ENCODE peak calls at places on chromosomes 2 and 18, in seven cellular contexts. Y is adrenal gland, M is tibial nerve, G is IMR-90, L is heart left ventricle, U is ovary, O is endothelial cell of umbilical vein. J is an unnamed sample.
A peak's percentile ranks its signal among the peaks of the same experiment; 100 is the strongest.

GRCh38 chr2:25228848-25229674 is 60.7 kb upstream of the POMC start:
- DNase-seq in Y (peak; percentile 86), M (peak; percentile 34), G (peak; percentile 72), L (peak; percentile 82), U (peak; percentile 87), O (peak; percentile 72), J (peak; percentile 88)

GRCh38 chr18:708096-708495 is 4.3 kb downstream of the ENOSF1 start:
- DNase-seq in Y (no peak), M (no peak), G (no peak), L (no peak), U (no peak), O (no peak), J (no peak)

GRCh38 chr2:121031568-121032340 is 253.2 kb downstream of the TFCP2L1 start:
- DNase-seq in Y (no peak), M (no peak), G (no peak), L (no peak), U (no peak), O (no peak), J (no peak)

GRCh38 chr2:177165103-177165583 is 47.5 kb upstream of the HNRNPA3 start:
- DNase-seq in Y (peak; percentile 51), M (no peak), G (peak; percentile 45), L (peak; percentile 34), U (peak; percentile 51), O (peak; percentile 72), J (peak; percentile 40)

GRCh38 chr2:84963692-84964405 is 7.1 kb upstream of the KCMF1 start:
- DNase-seq in Y (peak; percentile 26), M (no peak), G (peak; percentile 97), L (no peak), U (no peak), O (no peak), J (no peak)

GRCh38 chr18:64311859-64312258 is 163.0 kb upstream of the LINC00305 start:
- DNase-seq in Y (no peak), M (no peak), G (no peak), L (no peak), U (no peak), O (no peak), J (no peak)

GRCh38 chr2:2109186-2109585 is 221.9 kb downstream of the MYT1L start:
- DNase-seq in Y (no peak), M (no peak), G (no peak), L (no peak), U (no peak), O (no peak), J (no peak)

GRCh38 chr18:45355944-45356520 is 259.2 kb upstream of the SLC14A2 start:
- DNase-seq in Y (no peak), M (no peak), G (no peak), L (no peak), U (no peak), O (no peak), J (no peak)

GRCh38 chr2:162967137-162967536 is 128.6 kb upstream of the KCNH7 start:
- DNase-seq in Y (no peak), M (no peak), G (no peak), L (no peak), U (no peak), O (no peak), J (peak; percentile 7)

GRCh38 chr2:187542123-187542522 is 12.1 kb downstream of the TFPI start:
- DNase-seq in Y (no peak), M (no peak), G (no peak), L (no peak), U (no peak), O (no peak), J (no peak)

GRCh38 chr18:56217406-56217805 is 421.0 kb downstream of the TXNL1 start:
- DNase-seq in Y (no peak), M (no peak), G (peak; percentile 60), L (no peak), U (no peak), O (no peak), J (no peak)

GRCh38 chr2:220837226-220837625 is 734.9 kb downstream of the EPHA4 start:
- DNase-seq in Y (no peak), M (no peak), G (peak; percentile 41), L (no peak), U (no peak), O (no peak), J (no peak)

GRCh38 chr2:73359915-73360697 is 25.5 kb upstream of the ALMS1 start:
- DNase-seq in Y (no peak), M (no peak), G (no peak), L (no peak), U (no peak), O (peak; percentile 10), J (no peak)

GRCh38 chr18:35029103-35029502 is 12.1 kb upstream of the MAPRE2 start:
- DNase-seq in Y (peak; percentile 49), M (no peak), G (peak; percentile 69), L (peak; percentile 57), U (no peak), O (no peak), J (no peak)

GRCh38 chr2:201137505-201138400 is 21.8 kb downstream of the CFLAR start:
- DNase-seq in Y (no peak), M (no peak), G (no peak), L (no peak), U (no peak), O (no peak), J (no peak)

GRCh38 chr2:19686439-19686838 is 215.3 kb downstream of the TTC32 start:
- DNase-seq in Y (no peak), M (no peak), G (no peak), L (no peak), U (no peak), O (no peak), J (no peak)

GRCh38 chr2:66481100-66481549 is 46.2 kb downstream of the MEIS1 start:
- DNase-seq in Y (no peak), M (no peak), G (peak; percentile 84), L (no peak), U (no peak), O (peak; percentile 93), J (no peak)

GRCh38 chr18:59359576-59359952 is 499 bp upstream of the LMAN1 start:
- DNase-seq in Y (no peak), M (no peak), G (no peak), L (no peak), U (no peak), O (no peak), J (no peak)

GRCh38 chr2:199303814-199304213 is 153.9 kb downstream of the SATB2 start:
- DNase-seq in Y (no peak), M (no peak), G (peak; percentile 94), L (no peak), U (no peak), O (peak; percentile 53), J (no peak)

GRCh38 chr2:10382313-10383061 is 65.6 kb downstream of the ODC1 start:
- DNase-seq in Y (no peak), M (no peak), G (no peak), L (peak; percentile 51), U (no peak), O (peak; percentile 70), J (no peak)

GRCh38 chr2:225270861-225271260 is 128.6 kb upstream of the NYAP2 start:
- DNase-seq in Y (peak; percentile 29), M (no peak), G (peak; percentile 53), L (no peak), U (no peak), O (no peak), J (peak; percentile 32)

GRCh38 chr2:186617186-186617585 is 27.3 kb downstream of the ITGAV start:
- DNase-seq in Y (no peak), M (no peak), G (no peak), L (no peak), U (no peak), O (no peak), J (no peak)

GRCh38 chr2:79619976-79620375 is 107.1 kb downstream of the CTNNA2 start:
- DNase-seq in Y (no peak), M (no peak), G (no peak), L (no peak), U (no peak), O (no peak), J (no peak)

GRCh38 chr18:11147962-11148654 is 1.3 kb downstream of the PIEZO2 start:
- DNase-seq in Y (no peak), M (no peak), G (no peak), L (no peak), U (no peak), O (no peak), J (no peak)

GRCh38 chr2:25822190-25823117 is 55.8 kb downstream of the ASXL2 start:
- DNase-seq in Y (peak; percentile 41), M (no peak), G (no peak), L (peak; percentile 44), U (peak; percentile 40), O (peak; percentile 54), J (peak; percentile 70)

GRCh38 chr2:147049888-147050446 is 794.9 kb upstream of the ACVR2A start:
- DNase-seq in Y (no peak), M (no peak), G (no peak), L (no peak), U (no peak), O (no peak), J (no peak)

GRCh38 chr2:159714586-159714930 is 2.3 kb downstream of the MARCHF7 start:
- DNase-seq in Y (no peak), M (no peak), G (no peak), L (no peak), U (no peak), O (no peak), J (peak; percentile 23)
- TF ChIP-seq POLR2A in Y (no peak), M (no peak), G (no peak), L (no peak), U (no peak), O (no peak), J (no peak)

GRCh38 chr18:12990662-12990976 is 543 bp upstream of the CEP192 start:
- DNase-seq in Y (no peak), M (no peak), G (no peak), L (no peak), U (no peak), O (no peak), J (no peak)

GRCh38 chr18:12990977-12991838 is at the start of gene CEP192:
- DNase-seq in Y (peak; percentile 98), M (peak; percentile 94), G (peak; percentile 98), L (peak; percentile 98), U (peak; percentile 97), O (peak; percentile 99), J (peak; percentile 100)

GRCh38 chr18:12991839-12992216 is 666 bp downstream of the CEP192 start:
- DNase-seq in Y (no peak), M (no peak), G (no peak), L (no peak), U (no peak), O (no peak), J (no peak)

GRCh38 chr18:12989397-12990127 is 1.6 kb upstream of the CEP192 start:
- DNase-seq in Y (no peak), M (no peak), G (no peak), L (no peak), U (no peak), O (no peak), J (no peak)

GRCh38 chr18:12990128-12990485 is 1.1 kb upstream of the CEP192 start:
- DNase-seq in Y (no peak), M (no peak), G (no peak), L (no peak), U (no peak), O (no peak), J (peak; percentile 63)
- TF ChIP-seq POLR2A in Y (no peak), M (no peak), G (no peak), L (no peak), U (no peak), O (no peak), J (no peak)

GRCh38 chr2:196607073-196607472 is 32.4 kb upstream of the CCDC150 start:
- DNase-seq in Y (no peak), M (no peak), G (peak; percentile 56), L (no peak), U (no peak), O (peak; percentile 86), J (peak; percentile 55)
- TF ChIP-seq POLR2A in Y (no peak), M (no peak), G (no peak), L (no peak), U (no peak), O (no peak), J (no peak)

GRCh38 chr2:196176142-196176738 is 4.9 kb upstream of the STK17B start:
- DNase-seq in Y (no peak), M (no peak), G (no peak), L (no peak), U (no peak), O (no peak), J (no peak)
- TF ChIP-seq POLR2A in Y (no peak), M (no peak), G (no peak), L (no peak), U (no peak), O (no peak), J (no peak)

J was measured in erythroblast.